ENCODE peak calls at places on chromosomes 4 and X, in four cellular contexts. A is HepG2, P is GM12878, U is K562. B is an unnamed sample.

GRCh38 chr4:8157496-8157895 is 1.1 kb downstream of the ABLIM2 start:
- DNase-seq in A (no peak), U (no peak), P (no peak), B (no peak)

GRCh38 chr4:172207258-172207657 is 394.1 kb downstream of the GALNTL6 start:
- DNase-seq in P (no peak), A (no peak), U (no peak), B (no peak)

GRCh38 chrX:154799554-154800348 is 5.5 kb downstream of the MPP1 start:
- DNase-seq in P (no peak), A (peak; percentile 90), U (peak; percentile 32), B (no peak)

GRCh38 chr4:140764785-140765392 is 8.7 kb upstream of the TBC1D9 start:
- DNase-seq in P (no peak), U (no peak), A (no peak), B (no peak)

GRCh38 chr4:962231-963208 is 10.8 kb downstream of the DGKQ start:
- DNase-seq in U (no peak), P (no peak), A (no peak), B (no peak)

GRCh38 chr4:147769386-147769785 is 37.5 kb downstream of the ARHGAP10 start:
- DNase-seq in P (no peak), A (no peak), U (no peak), B (no peak)

GRCh38 chr4:5724377-5724776 is 13.4 kb downstream of the EVC start:
- DNase-seq in A (no peak), P (no peak), U (no peak), B (no peak)

GRCh38 chr4:112853662-112854256 is 195.7 kb upstream of the ANK2 start:
- DNase-seq in U (no peak), P (no peak), A (no peak), B (no peak)

GRCh38 chr4:93451954-93452353 is 376.6 kb upstream of the ATOH1 start:
- DNase-seq in P (no peak), A (no peak), U (no peak), B (no peak)

GRCh38 chr4:74501579-74501978 is 56.6 kb downstream of the AREG start:
- DNase-seq in U (no peak), A (no peak), P (no peak), B (no peak)

GRCh38 chrX:15151267-15152196 is 118.4 kb downstream of the ASB9 start:
- DNase-seq in A (no peak), P (peak; percentile 38), U (no peak), B (no peak)
- TF ChIP-seq SP1 in A (no peak), P (no peak), U (no peak), B (no peak)

GRCh38 chr4:38226170-38226569 is 266.0 kb downstream of the PTTG2 start:
- DNase-seq in U (no peak), A (no peak), P (no peak), B (no peak)
- TF ChIP-seq BHLHE40 in U (no peak), A (no peak), P (no peak), B (no peak)

GRCh38 chrX:150365953-150366911 is 3.1 kb downstream of the MAMLD1 start:
- DNase-seq in P (no peak), A (no peak), U (peak; percentile 23), B (no peak)

GRCh38 chrX:150362599-150363481 is at the start of gene MAMLD1:
- DNase-seq in U (peak; percentile 49), A (no peak), P (no peak), B (peak; percentile 44)

GRCh38 chrX:150365051-150365952 is 2.2 kb downstream of the MAMLD1 start:
- DNase-seq in P (no peak), A (no peak), U (peak; percentile 34), B (peak; percentile 74)

GRCh38 chrX:150363561-150364346 is 637 bp downstream of the MAMLD1 start:
- DNase-seq in A (no peak), P (no peak), U (no peak), B (no peak)

DNA sequence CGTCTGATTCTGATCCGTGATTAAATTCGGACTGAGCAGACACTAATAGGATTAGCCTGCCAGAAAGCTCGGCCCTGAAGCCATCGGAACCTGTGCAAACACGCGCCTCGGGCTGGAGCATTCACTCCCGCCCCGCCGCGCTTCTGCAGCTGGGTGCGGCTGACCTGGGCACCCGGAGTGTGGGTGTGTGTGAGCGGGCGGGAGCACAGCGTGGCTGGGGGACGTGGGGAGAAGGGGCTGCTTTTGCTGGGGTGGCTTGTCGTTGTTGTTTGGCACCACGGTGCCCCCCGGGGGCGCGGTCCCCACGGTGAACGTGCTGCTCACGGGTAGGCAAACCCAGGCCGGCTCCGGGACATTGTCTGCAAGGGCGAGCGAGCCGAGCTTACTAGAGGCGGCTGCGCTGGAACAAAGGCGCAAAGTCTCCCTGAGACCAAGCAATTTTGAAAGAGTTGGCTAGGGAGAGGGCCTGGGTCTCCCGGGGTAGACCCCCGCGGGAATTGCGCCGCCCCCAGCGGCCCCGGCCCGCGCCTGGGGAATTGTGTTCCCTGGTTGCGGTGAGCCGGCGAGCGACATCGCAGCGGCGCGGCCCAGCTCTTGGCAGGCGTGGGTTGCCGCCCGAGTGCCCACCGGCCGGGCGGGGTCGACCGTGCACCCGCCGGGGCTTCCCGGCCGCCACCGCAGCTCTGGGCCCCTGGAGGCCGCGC is 1.4 kb downstream of the MAMLD1 start:
- DNase-seq in U (no peak), A (no peak), P (no peak), B (no peak)
- TF ChIP-seq SP1 in U (no peak), A (no peak), P (no peak), B (no peak)

GRCh38 chrX:47578692-47579091 is 3.5 kb upstream of the TIMP1 start:
- DNase-seq in U (no peak), A (no peak), P (no peak), B (no peak)
- TF ChIP-seq BHLHE40 in U (no peak), A (no peak), P (no peak), B (no peak)

GRCh38 chrX:1912193-1912592 is 297.3 kb downstream of the ASMT start:
- DNase-seq in A (no peak), U (no peak), P (no peak), B (no peak)

GRCh38 chrX:1911401-1912131 is 296.7 kb downstream of the ASMT start:
- DNase-seq in A (no peak), U (no peak), P (no peak), B (no peak)

GRCh38 chrX:1910207-1910470 is 295.3 kb downstream of the ASMT start:
- DNase-seq in P (no peak), A (no peak), U (no peak), B (no peak)

GRCh38 chrX:1918780-1919179 is 303.9 kb downstream of the ASMT start:
- DNase-seq in P (no peak), U (no peak), A (no peak), B (no peak)

DNA sequence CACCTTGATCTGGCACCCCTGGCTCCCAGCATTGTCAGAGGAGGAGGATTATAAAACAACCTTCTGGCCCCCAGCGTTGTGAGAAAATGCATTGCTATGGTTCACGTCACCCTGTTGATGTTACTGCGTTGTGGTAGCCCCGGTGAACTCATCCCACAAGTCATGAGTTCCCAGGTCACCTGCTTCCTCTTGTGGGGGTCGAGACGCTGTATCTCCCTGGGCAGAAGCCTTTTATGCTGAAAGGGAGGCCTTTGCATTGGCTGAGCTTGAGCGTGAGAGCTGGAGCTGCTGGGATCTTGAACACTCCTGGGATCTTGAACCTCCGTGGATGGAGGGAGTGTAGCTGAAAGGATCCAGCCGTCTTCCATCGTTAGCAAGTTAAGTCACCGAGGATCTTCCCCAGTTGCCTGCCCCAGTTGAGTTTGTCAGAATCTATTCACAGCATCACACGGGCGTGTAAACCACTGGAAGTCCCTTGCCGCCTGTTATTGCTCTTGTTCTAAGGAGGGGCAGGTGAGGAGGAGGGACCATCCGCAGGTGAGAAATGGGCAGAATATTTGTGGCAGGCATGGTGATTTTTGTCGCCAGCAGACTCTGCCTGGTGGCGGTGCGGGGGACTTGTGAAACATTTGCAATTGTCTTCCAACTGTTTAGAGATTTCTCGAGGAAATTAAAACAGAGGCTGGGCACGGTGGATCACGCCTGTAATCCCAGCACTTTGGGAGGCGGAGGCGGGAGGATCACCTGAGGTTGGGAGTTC is 299.9 kb downstream of the ASMT start:
- DNase-seq in U (no peak), A (no peak), P (no peak), B (no peak)
- TF ChIP-seq SP1 in U (no peak), A (no peak), P (no peak), B (no peak)

GRCh38 chrX:49915352-49916222 is 6.8 kb upstream of the CLCN5 start:
- DNase-seq in A (peak; percentile 33), U (peak; percentile 64), P (no peak), B (peak; percentile 57)
- TF ChIP-seq BHLHE40 in A (no peak), U (no peak), P (no peak), B (no peak)

DNA sequence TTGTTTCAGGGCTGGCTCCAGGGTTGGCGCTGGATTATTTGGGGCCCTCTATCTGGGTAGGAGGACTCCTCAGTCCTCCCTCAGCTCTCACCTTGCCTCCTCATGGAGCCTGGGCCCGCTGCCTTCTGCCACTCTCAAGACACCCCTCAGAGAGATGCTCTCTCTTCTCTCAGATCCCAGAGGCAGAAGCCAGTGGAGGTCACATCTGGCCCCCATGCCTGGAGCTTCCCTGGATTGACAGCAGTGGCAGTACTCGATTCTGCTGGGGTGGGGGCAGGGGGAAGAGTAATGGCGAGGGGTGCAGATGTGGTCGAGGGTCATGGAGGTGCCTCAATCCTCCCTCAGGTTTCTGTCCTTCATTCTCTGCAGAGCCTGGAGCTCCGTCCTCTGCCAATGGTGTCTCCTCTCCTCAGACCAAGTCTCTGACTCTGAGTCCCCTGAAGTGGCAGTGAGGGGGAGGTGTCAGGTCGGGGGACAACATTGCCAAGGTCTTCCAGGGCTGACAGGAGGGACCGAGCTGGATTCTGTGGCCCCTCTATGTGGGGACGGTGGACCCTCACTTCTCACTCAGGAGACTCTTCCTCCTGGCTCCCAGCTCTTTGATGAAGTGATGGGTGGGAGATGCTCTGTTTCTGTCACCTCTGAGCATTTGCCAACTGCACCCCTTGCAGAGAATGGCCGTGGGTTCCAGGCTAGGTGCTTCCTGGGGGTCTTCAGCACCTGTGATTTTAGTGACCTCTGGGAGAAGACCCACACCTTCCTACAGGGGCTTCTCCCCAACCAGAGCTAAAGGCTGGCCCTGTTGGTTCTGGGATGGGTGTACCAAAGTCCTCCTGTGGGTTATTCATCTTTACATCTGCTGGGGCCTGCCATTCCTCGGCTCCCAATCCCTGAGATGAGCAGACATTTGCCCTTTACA is 10.9 kb upstream of the HSFX1 start:
- DNase-seq in A (no peak), P (no peak), U (no peak), B (no peak)
- TF ChIP-seq SP1 in A (no peak), P (no peak), U (no peak), B (no peak)

GRCh38 chr4:13328591-13328990 is 155.5 kb downstream of the RAB28 start:
- DNase-seq in P (no peak), U (no peak), A (no peak), B (no peak)

GRCh38 chr4:13327991-13328390 is 156.1 kb downstream of the RAB28 start:
- DNase-seq in A (no peak), U (no peak), P (no peak), B (no peak)

GRCh38 chr4:13331827-13332226 is 152.3 kb downstream of the RAB28 start:
- DNase-seq in P (no peak), A (no peak), U (no peak), B (no peak)

GRCh38 chr4:13329340-13329850 is 154.7 kb downstream of the RAB28 start:
- DNase-seq in U (no peak), P (no peak), A (no peak), B (no peak)

GRCh38 chr4:13329963-13330362 is 154.2 kb downstream of the RAB28 start:
- DNase-seq in P (peak; percentile 11), U (no peak), A (no peak), B (no peak)
- TF ChIP-seq BHLHE40 in P (no peak), U (no peak), A (no peak), B (no peak)

B was measured in HEK293T.